ENCODE peak calls at places on chromosomes 5 and 9, in eight cellular contexts. One of them, this sample, is unnamed.

GRCh38 chr5:135102716-135103696 is 69.0 kb upstream of the PITX1 start:
- DNase-seq in T1000: no peak
- DNase-seq in HTR-8/SVneo: no peak
- DNase-seq in NCI-H1048: no peak
- DNase-seq in RPMI8226: no peak
- DNase-seq in glutamatergic neuron: no peak
- DNase-seq in choroid plexus epithelial cell: no peak
- DNase-seq in HFFc6: no peak
- DNase-seq in this sample: no peak

GRCh38 chr9:109652971-109653370 is 127.0 kb upstream of the PALM2AKAP2 start:
- DNase-seq in choroid plexus epithelial cell: peak; percentile 68
- DNase-seq in T1000: no peak
- DNase-seq in RPMI8226: no peak
- DNase-seq in glutamatergic neuron: no peak
- DNase-seq in HTR-8/SVneo: peak; percentile 39
- DNase-seq in NCI-H1048: no peak
- DNase-seq in HFFc6: peak; percentile 27
- DNase-seq in this sample: no peak

GRCh38 chr5:69431424-69432303 is 16.7 kb downstream of the MARVELD2 start:
- DNase-seq in HTR-8/SVneo: no peak
- DNase-seq in T1000: no peak
- DNase-seq in glutamatergic neuron: no peak
- DNase-seq in RPMI8226: no peak
- DNase-seq in choroid plexus epithelial cell: no peak
- DNase-seq in HFFc6: no peak
- DNase-seq in NCI-H1048: no peak
- DNase-seq in this sample: no peak

GRCh38 chr9:70043689-70044449 is at the start of gene MAMDC2:
- DNase-seq in HTR-8/SVneo: no peak
- DNase-seq in choroid plexus epithelial cell: peak; percentile 48
- DNase-seq in glutamatergic neuron: peak; percentile 57
- DNase-seq in HFFc6: peak; percentile 19
- DNase-seq in T1000: no peak
- DNase-seq in NCI-H1048: no peak
- DNase-seq in RPMI8226: peak; percentile 48
- DNase-seq in this sample: no peak

GRCh38 chr5:122704247-122705036 is 70.4 kb upstream of the SNX2 start:
- DNase-seq in RPMI8226: peak; percentile 33
- DNase-seq in glutamatergic neuron: no peak
- DNase-seq in T1000: no peak
- DNase-seq in choroid plexus epithelial cell: peak; percentile 84
- DNase-seq in HTR-8/SVneo: peak; percentile 42
- DNase-seq in HFFc6: peak; percentile 67
- DNase-seq in NCI-H1048: peak; percentile 5
- DNase-seq in this sample: peak; percentile 51

GRCh38 chr9:126232461-126232860 is 94.2 kb upstream of the MVB12B start:
- DNase-seq in NCI-H1048: no peak
- DNase-seq in RPMI8226: no peak
- DNase-seq in glutamatergic neuron: no peak
- DNase-seq in HTR-8/SVneo: no peak
- DNase-seq in T1000: no peak
- DNase-seq in choroid plexus epithelial cell: no peak
- DNase-seq in HFFc6: no peak
- DNase-seq in this sample: no peak

GRCh38 chr9:8696536-8696935 is 897.0 kb upstream of the DMAC1 start:
- DNase-seq in HTR-8/SVneo: no peak
- DNase-seq in RPMI8226: no peak
- DNase-seq in choroid plexus epithelial cell: no peak
- DNase-seq in glutamatergic neuron: no peak
- DNase-seq in T1000: no peak
- DNase-seq in HFFc6: no peak
- DNase-seq in NCI-H1048: no peak
- DNase-seq in this sample: no peak

GRCh38 chr9:122263699-122264349 is 816 bp downstream of the RBM18 start:
- DNase-seq in T1000: no peak
- DNase-seq in glutamatergic neuron: no peak
- DNase-seq in RPMI8226: peak; percentile 46
- DNase-seq in HFFc6: no peak
- DNase-seq in NCI-H1048: no peak
- DNase-seq in HTR-8/SVneo: no peak
- DNase-seq in choroid plexus epithelial cell: peak; percentile 40
- DNase-seq in this sample: no peak

GRCh38 chr9:8863886-8864881 is 1064.6 kb upstream of the DMAC1 start:
- DNase-seq in T1000: no peak
- DNase-seq in HFFc6: no peak
- DNase-seq in RPMI8226: no peak
- DNase-seq in HTR-8/SVneo: no peak
- DNase-seq in NCI-H1048: no peak
- DNase-seq in choroid plexus epithelial cell: peak; percentile 36
- DNase-seq in glutamatergic neuron: no peak
- DNase-seq in this sample: no peak

GRCh38 chr9:15606667-15607472 is 54.0 kb downstream of the CCDC171 start:
- DNase-seq in glutamatergic neuron: no peak
- DNase-seq in choroid plexus epithelial cell: peak; percentile 58
- DNase-seq in T1000: no peak
- DNase-seq in HTR-8/SVneo: peak; percentile 22
- DNase-seq in RPMI8226: peak; percentile 44
- DNase-seq in HFFc6: peak; percentile 53
- DNase-seq in NCI-H1048: peak; percentile 5
- DNase-seq in this sample: peak; percentile 12

GRCh38 chr5:177232358-177232757 is 71.2 kb downstream of the RAB24 start:
- DNase-seq in choroid plexus epithelial cell: peak; percentile 13
- DNase-seq in HTR-8/SVneo: no peak
- DNase-seq in NCI-H1048: no peak
- DNase-seq in RPMI8226: no peak
- DNase-seq in glutamatergic neuron: no peak
- DNase-seq in HFFc6: no peak
- DNase-seq in T1000: no peak
- DNase-seq in this sample: no peak

GRCh38 chr9:116048072-116048471 is 105.5 kb upstream of the PAPPA start:
- DNase-seq in RPMI8226: no peak
- DNase-seq in HFFc6: no peak
- DNase-seq in choroid plexus epithelial cell: no peak
- DNase-seq in HTR-8/SVneo: no peak
- DNase-seq in glutamatergic neuron: no peak
- DNase-seq in T1000: no peak
- DNase-seq in NCI-H1048: no peak
- DNase-seq in this sample: no peak

GRCh38 chr9:129406278-129407225 is 214.3 kb downstream of the C9orf50 start:
- DNase-seq in T1000: no peak
- DNase-seq in choroid plexus epithelial cell: no peak
- DNase-seq in HTR-8/SVneo: no peak
- DNase-seq in glutamatergic neuron: peak; percentile 15
- DNase-seq in RPMI8226: peak; percentile 90
- DNase-seq in HFFc6: no peak
- DNase-seq in NCI-H1048: no peak
- DNase-seq in this sample: no peak

GRCh38 chr5:168713051-168713450 is 133.9 kb upstream of the PANK3 start:
- DNase-seq in HTR-8/SVneo: no peak
- DNase-seq in choroid plexus epithelial cell: no peak
- DNase-seq in RPMI8226: no peak
- DNase-seq in NCI-H1048: no peak
- DNase-seq in T1000: no peak
- DNase-seq in glutamatergic neuron: no peak
- DNase-seq in HFFc6: no peak
- DNase-seq in this sample: no peak

GRCh38 chr9:99169982-99170761 is 51.6 kb downstream of the ALG2 start:
- DNase-seq in glutamatergic neuron: peak; percentile 73
- DNase-seq in HFFc6: no peak
- DNase-seq in HTR-8/SVneo: no peak
- DNase-seq in T1000: no peak
- DNase-seq in RPMI8226: no peak
- DNase-seq in NCI-H1048: no peak
- DNase-seq in choroid plexus epithelial cell: no peak
- DNase-seq in this sample: no peak

GRCh38 chr5:137735531-137736284 is at the start of gene KLHL3:
- DNase-seq in choroid plexus epithelial cell: peak; percentile 58
- DNase-seq in T1000: no peak
- DNase-seq in HTR-8/SVneo: peak; percentile 42
- DNase-seq in HFFc6: no peak
- DNase-seq in NCI-H1048: no peak
- DNase-seq in glutamatergic neuron: peak; percentile 66
- DNase-seq in RPMI8226: peak; percentile 23
- DNase-seq in this sample: no peak

GRCh38 chr5:78547731-78548189 is 100.8 kb downstream of the LHFPL2 start:
- DNase-seq in HFFc6: peak; percentile 56
- DNase-seq in NCI-H1048: no peak
- DNase-seq in T1000: peak; percentile 87
- DNase-seq in choroid plexus epithelial cell: peak; percentile 93
- DNase-seq in HTR-8/SVneo: no peak
- DNase-seq in RPMI8226: no peak
- DNase-seq in glutamatergic neuron: peak; percentile 53
- DNase-seq in this sample: peak; percentile 83

GRCh38 chr9:114895605-114896004 is 34.8 kb downstream of the TNFSF8 start:
- DNase-seq in RPMI8226: no peak
- DNase-seq in choroid plexus epithelial cell: no peak
- DNase-seq in glutamatergic neuron: no peak
- DNase-seq in HTR-8/SVneo: no peak
- DNase-seq in NCI-H1048: no peak
- DNase-seq in HFFc6: no peak
- DNase-seq in T1000: no peak
- DNase-seq in this sample: peak; percentile 54

GRCh38 chr9:32596936-32597335 is 24.0 kb upstream of the NDUFB6 start:
- DNase-seq in RPMI8226: no peak
- DNase-seq in NCI-H1048: no peak
- DNase-seq in glutamatergic neuron: no peak
- DNase-seq in HTR-8/SVneo: no peak
- DNase-seq in T1000: no peak
- DNase-seq in HFFc6: no peak
- DNase-seq in choroid plexus epithelial cell: no peak
- DNase-seq in this sample: no peak

GRCh38 chr5:123559434-123559775 is 47.4 kb downstream of the CSNK1G3 start:
- DNase-seq in HFFc6: no peak
- DNase-seq in NCI-H1048: no peak
- DNase-seq in T1000: no peak
- DNase-seq in HTR-8/SVneo: no peak
- DNase-seq in glutamatergic neuron: no peak
- DNase-seq in RPMI8226: no peak
- DNase-seq in choroid plexus epithelial cell: no peak
- DNase-seq in this sample: peak; percentile 10

GRCh38 chr9:4417578-4418325 is 72.5 kb upstream of the SLC1A1 start:
- DNase-seq in choroid plexus epithelial cell: peak; percentile 80
- DNase-seq in HFFc6: peak; percentile 9
- DNase-seq in glutamatergic neuron: no peak
- DNase-seq in NCI-H1048: no peak
- DNase-seq in RPMI8226: no peak
- DNase-seq in HTR-8/SVneo: no peak
- DNase-seq in T1000: no peak
- DNase-seq in this sample: no peak

GRCh38 chr5:149656576-149657182 is 73.4 kb upstream of the PPARGC1B start:
- DNase-seq in glutamatergic neuron: peak; percentile 67
- DNase-seq in RPMI8226: peak; percentile 63
- DNase-seq in NCI-H1048: no peak
- DNase-seq in T1000: no peak
- DNase-seq in HFFc6: no peak
- DNase-seq in HTR-8/SVneo: no peak
- DNase-seq in choroid plexus epithelial cell: peak; percentile 30
- DNase-seq in this sample: no peak

GRCh38 chr9:132531187-132531586 is 51.2 kb upstream of the BARHL1 start:
- DNase-seq in glutamatergic neuron: no peak
- DNase-seq in choroid plexus epithelial cell: no peak
- DNase-seq in NCI-H1048: no peak
- DNase-seq in HFFc6: no peak
- DNase-seq in T1000: no peak
- DNase-seq in RPMI8226: no peak
- DNase-seq in HTR-8/SVneo: no peak
- DNase-seq in this sample: no peak

GRCh38 chr5:77662615-77663014 is 24.1 kb upstream of the OTP start:
- DNase-seq in NCI-H1048: no peak
- DNase-seq in choroid plexus epithelial cell: no peak
- DNase-seq in T1000: no peak
- DNase-seq in HTR-8/SVneo: no peak
- DNase-seq in HFFc6: no peak
- DNase-seq in glutamatergic neuron: no peak
- DNase-seq in RPMI8226: no peak
- DNase-seq in this sample: no peak

GRCh38 chr5:97549496-97549895 is 366.4 kb upstream of the RIOK2 start:
- DNase-seq in T1000: no peak
- DNase-seq in RPMI8226: no peak
- DNase-seq in NCI-H1048: no peak
- DNase-seq in HFFc6: no peak
- DNase-seq in glutamatergic neuron: no peak
- DNase-seq in choroid plexus epithelial cell: no peak
- DNase-seq in HTR-8/SVneo: no peak
- DNase-seq in this sample: no peak

GRCh38 chr5:14038341-14038959 is 94.0 kb upstream of the DNAH5 start:
- DNase-seq in HFFc6: peak; percentile 61
- DNase-seq in choroid plexus epithelial cell: peak; percentile 90
- DNase-seq in HTR-8/SVneo: peak; percentile 72
- DNase-seq in RPMI8226: no peak
- DNase-seq in T1000: peak; percentile 36
- DNase-seq in glutamatergic neuron: no peak
- DNase-seq in NCI-H1048: no peak
- DNase-seq in this sample: peak; percentile 83